ENCODE peak calls at places on chromosomes 6 and 20, in seven cellular contexts. Z is astrocyte, F is GM23338, P is GM23248, E is K562, W is PC-3, Y is neural progenitor cell. T is an unnamed sample. For H4K20me1, the result is how much of the 10 kb centered on the place peaks cover.

GRCh38 chr6:90285611-90286381 is 10.8 kb downstream of the BACH2 start:
- DNase-seq in Z (peak), F (peak), P (peak), E (peak), W (peak), Y (peak), T (peak)

GRCh38 chr6:112155900-112156299 is 68.5 kb downstream of the FAM229B start:
- DNase-seq in Z (peak), F (no peak), P (peak), E (no peak), W (no peak), Y (no peak), T (no peak)

GRCh38 chr6:56297022-56297995 is 49.9 kb upstream of the COL21A1 start:
- DNase-seq in Z (no peak), F (no peak), P (peak), E (no peak), W (peak), Y (no peak), T (no peak)

GRCh38 chr6:153503810-153504209 is 372.7 kb upstream of the RGS17 start:
- DNase-seq in Z (no peak), F (peak), P (peak), E (no peak), W (peak), Y (peak), T (no peak)

GRCh38 chr6:292506-293184 is 358 bp downstream of the DUSP22 start:
- DNase-seq in Z (peak), F (peak), P (peak), E (peak), W (peak), Y (peak), T (peak)

GRCh38 chr20:23180451-23180921 is 94.4 kb upstream of the CD93 start:
- DNase-seq in Z (no peak), F (no peak), P (no peak), E (no peak), W (no peak), Y (no peak), T (no peak)

GRCh38 chr6:149347067-149347466 is 29.6 kb downstream of the TAB2 start:
- DNase-seq in Z (peak), F (no peak), P (no peak), E (no peak), W (no peak), Y (no peak), T (no peak)

GRCh38 chr6:112199001-112199403 is 55.4 kb downstream of the LAMA4 start:
- DNase-seq in Z (no peak), F (peak), P (no peak), E (no peak), W (no peak), Y (no peak), T (no peak)

GRCh38 chr6:166386111-166386510 is 3.4 kb upstream of the MPC1 start:
- DNase-seq in Z (no peak), F (no peak), P (no peak), E (no peak), W (no peak), Y (no peak), T (no peak)

GRCh38 chr20:14093652-14094051 is 98.3 kb downstream of the MACROD2 start:
- DNase-seq in Z (no peak), F (no peak), P (no peak), E (no peak), W (peak), Y (no peak), T (peak)

GRCh38 chr6:123380257-123380656 is 256.5 kb downstream of the TRDN start:
- DNase-seq in Z (peak), F (peak), P (peak), E (peak), W (peak), Y (peak), T (peak)

GRCh38 chr20:826695-827323 is 6.7 kb upstream of the FAM110A start:
- DNase-seq in Z (no peak), F (no peak), P (no peak), E (no peak), W (no peak), Y (no peak), T (no peak)

GRCh38 chr6:158185729-158186456 is 17.7 kb downstream of the GTF2H5 start:
- DNase-seq in Z (peak), F (no peak), P (peak), E (no peak), W (peak), Y (no peak), T (no peak)

GRCh38 chr20:53611449-53611894 is 17.8 kb upstream of the ZNF217 start:
- DNase-seq in Z (peak), F (peak), P (peak), E (no peak), W (peak), Y (peak), T (peak)

GRCh38 chr20:48049171-48049570 is 263.9 kb upstream of the SULF2 start:
- DNase-seq in Z (no peak), F (no peak), P (no peak), E (no peak), W (no peak), Y (no peak), T (no peak)

GRCh38 chr6:46296586-46296985 is 125.8 kb upstream of the ENPP5 start:
- DNase-seq in Z (no peak), F (no peak), P (peak), E (no peak), W (no peak), Y (no peak), T (no peak)

GRCh38 chr20:12047838-12048432 is 130.2 kb downstream of the BTBD3 start:
- DNase-seq in Z (peak), F (no peak), P (peak), E (no peak), W (peak), Y (no peak), T (no peak)

GRCh38 chr20:40359127-40359892 is 329.7 kb downstream of the MAFB start:
- DNase-seq in Z (no peak), F (no peak), P (no peak), E (no peak), W (no peak), Y (no peak), T (no peak)

GRCh38 chr20:46040902-46041535 is 12.0 kb downstream of the SLC12A5 start:
- DNase-seq in Z (peak), F (peak), P (peak), E (peak), W (peak), Y (peak), T (peak)

GRCh38 chr20:63449025-63449424 is 23.4 kb downstream of the KCNQ2 start:
- DNase-seq in Z (no peak), F (no peak), P (no peak), E (no peak), W (no peak), Y (no peak), T (no peak)

GRCh38 chr6:105137388-105137787 is 42.4 kb downstream of the POPDC3 start:
- DNase-seq in Z (no peak), F (peak), P (peak), E (no peak), W (no peak), Y (peak), T (peak)
- H3K27ac ChIP-seq in Z (peak), F (no peak), P (no peak), E (no peak), W (no peak), Y (no peak), T (no peak)

GRCh38 chr20:34055290-34055689 is 56.8 kb downstream of the EIF2S2 start:
- DNase-seq in Z (no peak), F (no peak), P (no peak), E (peak), W (no peak), Y (no peak), T (no peak)
- H4K20me1 ChIP-seq in Z (half or more), F (half or more), P (under half), E (under half), W (under half), Y (half or more), T (half or more)

GRCh38 chr6:106520711-106521367 is 108.5 kb downstream of the RTN4IP1 start:
- DNase-seq in Z (no peak), F (no peak), P (no peak), E (peak), W (no peak), Y (no peak), T (no peak)
- H3K4me3 ChIP-seq in Z (no peak), F (no peak), P (no peak), E (no peak), W (no peak), Y (no peak), T (no peak)

DNA sequence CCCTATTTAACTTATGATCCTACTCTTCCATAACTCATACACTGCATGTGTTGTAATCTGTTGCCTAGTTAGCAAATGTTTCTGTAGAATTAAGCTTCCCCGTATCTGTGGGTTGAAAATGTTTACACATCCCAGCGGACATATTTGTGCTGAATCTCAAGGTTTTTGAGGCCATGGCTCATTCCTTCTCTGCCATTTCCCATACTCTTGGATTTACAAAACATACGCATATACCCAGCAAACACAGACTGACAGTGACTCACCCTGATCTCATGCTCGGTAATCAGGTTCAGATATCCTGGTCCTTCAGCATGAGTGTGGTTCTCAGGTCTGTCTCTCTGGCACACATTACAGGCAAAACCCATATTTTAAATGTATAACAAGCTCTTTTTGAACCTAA is 58.7 kb downstream of the AGPAT4 start:
- DNase-seq in Z (peak), F (no peak), P (peak), E (no peak), W (peak), Y (no peak), T (peak)
- H3K27ac ChIP-seq in Z (peak), F (no peak), P (peak), E (peak), W (peak), Y (no peak), T (peak)

DNA sequence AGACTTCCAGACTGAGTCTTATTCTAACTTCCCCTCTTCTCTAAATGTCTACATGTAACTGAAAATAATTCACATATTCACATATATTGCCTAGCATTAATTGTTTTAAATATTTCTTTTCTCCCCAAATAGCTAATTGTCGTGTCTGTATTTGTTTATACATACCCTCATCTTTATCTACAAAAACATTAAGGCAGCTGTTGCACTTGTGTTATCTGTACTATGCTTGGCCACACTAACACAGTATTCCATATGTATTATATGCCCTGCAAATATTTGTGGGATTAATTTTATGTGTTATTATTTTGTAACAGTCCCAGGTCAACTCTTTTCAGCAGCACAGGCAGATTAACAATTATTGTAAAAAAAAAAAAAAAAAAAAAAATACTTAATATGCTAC is 11.7 kb downstream of the HDAC2 start:
- DNase-seq in Z (no peak), F (no peak), P (no peak), E (no peak), W (no peak), Y (no peak), T (no peak)
- H4K20me1 ChIP-seq in Z (half or more), F (half or more), P (under half), E (under half), W (under half), Y (half or more), T (half or more)

GRCh38 chr6:142015011-142015410 is 117.7 kb upstream of the GJE1 start:
- DNase-seq in Z (no peak), F (peak), P (no peak), E (no peak), W (peak), Y (peak), T (no peak)
- H3K4me3 ChIP-seq in Z (no peak), F (peak), P (peak), E (no peak), W (peak), Y (peak), T (no peak)

GRCh38 chr20:59823860-59824259 is 109.6 kb downstream of the SYCP2 start:
- DNase-seq in Z (no peak), F (no peak), P (no peak), E (no peak), W (no peak), Y (no peak), T (no peak)

GRCh38 chr20:59825563-59825920 is 107.9 kb downstream of the SYCP2 start:
- DNase-seq in Z (no peak), F (no peak), P (no peak), E (no peak), W (no peak), Y (no peak), T (no peak)

GRCh38 chr20:59825944-59826759 is 107.3 kb downstream of the SYCP2 start:
- DNase-seq in Z (no peak), F (no peak), P (no peak), E (no peak), W (peak), Y (no peak), T (peak)

GRCh38 chr20:59823456-59823855 is 110.0 kb downstream of the SYCP2 start:
- DNase-seq in Z (no peak), F (no peak), P (no peak), E (no peak), W (no peak), Y (no peak), T (no peak)

DNA sequence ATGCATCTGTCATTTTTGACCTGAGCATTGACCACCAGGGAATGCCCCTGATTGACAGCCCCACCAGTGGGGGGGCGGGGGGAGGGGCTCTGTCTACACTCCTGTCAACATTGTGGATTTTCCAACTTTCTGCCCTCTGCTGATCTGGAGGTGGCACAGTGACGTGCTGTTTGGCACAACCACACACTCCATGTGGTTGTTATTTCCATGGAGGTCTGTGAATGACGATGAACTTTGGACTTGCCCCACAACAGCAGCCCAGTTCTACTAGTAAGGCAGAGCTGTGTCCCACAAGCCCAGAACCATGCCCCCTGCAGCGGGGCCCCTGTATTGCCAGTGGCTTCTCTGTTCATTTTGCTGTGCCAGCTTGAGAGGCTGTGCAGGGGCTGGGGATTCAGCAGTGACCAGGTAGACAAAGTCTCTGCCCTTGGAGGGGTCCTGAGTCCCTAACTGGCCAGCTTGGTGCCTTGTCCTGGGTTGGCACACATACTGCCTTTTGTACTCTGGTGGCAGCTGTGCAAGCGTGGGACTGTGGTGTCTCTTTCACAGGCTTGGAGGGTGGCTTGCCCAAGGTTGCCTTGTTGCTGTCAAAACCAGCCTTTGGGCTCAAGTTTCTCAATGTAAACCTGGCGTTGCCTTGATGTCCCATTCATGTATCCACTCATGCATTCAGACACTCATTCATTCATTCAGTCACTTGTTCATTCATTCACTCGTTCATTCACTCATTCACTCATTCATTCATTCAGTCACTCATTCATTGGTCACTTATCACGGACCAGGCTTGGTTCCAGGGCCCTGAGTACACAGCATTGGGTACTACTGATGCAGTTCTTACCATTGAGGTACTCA is 108.5 kb downstream of the SYCP2 start:
- DNase-seq in Z (no peak), F (no peak), P (no peak), E (no peak), W (no peak), Y (no peak), T (no peak)
- H3K27ac ChIP-seq in Z (no peak), F (no peak), P (no peak), E (no peak), W (no peak), Y (no peak), T (no peak)